ENCODE peak calls at places on chromosomes 3 and 15, in nine cellular contexts. I, M, E, D, U, W, K, Q and N are unnamed samples.
A peak's percentile ranks its signal among the peaks of the same experiment; 100 is the strongest.

GRCh38 chr15:28086175-28086703 is 12.9 kb downstream of the OCA2 start:
- DNase-seq in I (peak; percentile 59), M (peak; percentile 70), E (peak; percentile 87), D (no peak), U (peak; percentile 66), W (peak; percentile 66), K (peak; percentile 79), Q (peak; percentile 65), N (peak; percentile 59)

GRCh38 chr15:33086500-33087141 is 107.9 kb downstream of the FMN1 start:
- DNase-seq in I (peak; percentile 36), M (peak; percentile 71), E (peak; percentile 67), D (no peak), U (peak; percentile 65), W (peak; percentile 59), K (peak; percentile 72), Q (peak; percentile 52), N (peak; percentile 62)

GRCh38 chr3:49839193-49839809 is 17.1 kb downstream of the TRAIP start:
- DNase-seq in I (peak; percentile 81), M (peak; percentile 72), E (peak; percentile 73), D (peak; percentile 68), U (peak; percentile 80), W (peak; percentile 83), K (peak; percentile 84), Q (peak; percentile 63), N (peak; percentile 82)

GRCh38 chr3:65732060-65732933 is 306.4 kb downstream of the MAGI1 start:
- DNase-seq in I (peak; percentile 64), M (peak; percentile 43), E (peak; percentile 51), D (no peak), U (peak; percentile 71), W (peak; percentile 81), K (peak; percentile 81), Q (peak; percentile 68), N (peak; percentile 73)

GRCh38 chr3:32392530-32393302 is 1.1 kb downstream of the CMTM7 start:
- DNase-seq in I (peak; percentile 29), M (peak; percentile 22), E (no peak), D (no peak), U (peak; percentile 67), W (no peak), K (peak; percentile 67), Q (peak; percentile 44), N (peak; percentile 69)

GRCh38 chr3:9878700-9879099 is 1.4 kb downstream of the CIDEC start:
- DNase-seq in I (no peak), M (peak; percentile 74), E (no peak), D (no peak), U (no peak), W (no peak), K (no peak), Q (no peak), N (no peak)

GRCh38 chr3:158794206-158794605 is 7.6 kb upstream of the MFSD1 start:
- DNase-seq in I (no peak), M (no peak), E (no peak), D (no peak), U (no peak), W (no peak), K (no peak), Q (no peak), N (no peak)

GRCh38 chr3:16728762-16729745 is 123.8 kb upstream of the DAZL start:
- DNase-seq in I (peak; percentile 9), M (no peak), E (no peak), D (no peak), U (no peak), W (no peak), K (peak; percentile 76), Q (peak; percentile 53), N (no peak)

GRCh38 chr15:59329570-59330350 is 42.9 kb downstream of the MYO1E start:
- DNase-seq in I (peak; percentile 34), M (peak; percentile 86), E (no peak), D (no peak), U (peak; percentile 59), W (no peak), K (peak; percentile 58), Q (peak; percentile 96), N (no peak)

GRCh38 chr15:95375281-95375680 is 955.2 kb upstream of the NR2F2 start:
- DNase-seq in I (no peak), M (no peak), E (no peak), D (no peak), U (no peak), W (no peak), K (no peak), Q (no peak), N (no peak)

GRCh38 chr3:13525827-13526625 is 22.9 kb upstream of the FBLN2 start:
- DNase-seq in I (no peak), M (no peak), E (no peak), D (no peak), U (no peak), W (no peak), K (peak; percentile 48), Q (no peak), N (no peak)

GRCh38 chr3:106176734-106177133 is 307.9 kb upstream of the CBLB start:
- DNase-seq in I (no peak), M (no peak), E (peak; percentile 15), D (no peak), U (peak; percentile 53), W (no peak), K (no peak), Q (no peak), N (peak; percentile 5)

GRCh38 chr3:123696796-123697195 is 111.9 kb upstream of the HACD2 start:
- DNase-seq in I (no peak), M (no peak), E (no peak), D (no peak), U (no peak), W (peak; percentile 81), K (no peak), Q (no peak), N (no peak)